ENCODE peak calls at places on chromosomes 11 and 22, in five cellular contexts. One of them, this sample, is unnamed.

GRCh38 chr11:71238285-71238875 is 14.0 kb downstream of the SHANK2 start:
- DNase-seq in HepG2: no peak
- DNase-seq in K562: no peak
- DNase-seq in IMR-90: no peak
- DNase-seq in SK-N-SH: no peak
- DNase-seq in this sample: no peak

GRCh38 chr22:36017661-36018091 is 10.9 kb downstream of the RBFOX2 start:
- DNase-seq in HepG2: no peak
- DNase-seq in K562: no peak
- DNase-seq in IMR-90: no peak
- DNase-seq in SK-N-SH: peak; percentile 68
- DNase-seq in this sample: peak; percentile 68

GRCh38 chr11:18757742-18758294 is 31.8 kb upstream of the IGSF22 start:
- DNase-seq in IMR-90: peak; percentile 67
- DNase-seq in SK-N-SH: no peak
- DNase-seq in HepG2: no peak
- DNase-seq in K562: no peak
- DNase-seq in this sample: no peak

GRCh38 chr22:45096256-45096907 is 67.3 kb upstream of the NUP50 start:
- DNase-seq in HepG2: peak; percentile 37
- DNase-seq in IMR-90: peak; percentile 58
- DNase-seq in K562: peak; percentile 54
- DNase-seq in SK-N-SH: peak; percentile 87
- DNase-seq in this sample: no peak

GRCh38 chr11:109877043-109877442 is 216.1 kb upstream of the ZC3H12C start:
- DNase-seq in IMR-90: no peak
- DNase-seq in K562: no peak
- DNase-seq in HepG2: no peak
- DNase-seq in SK-N-SH: peak; percentile 7
- DNase-seq in this sample: no peak

GRCh38 chr11:10498426-10499250 is 42.3 kb downstream of the RNF141 start:
- DNase-seq in HepG2: no peak
- DNase-seq in SK-N-SH: no peak
- DNase-seq in K562: no peak
- DNase-seq in IMR-90: no peak
- DNase-seq in this sample: no peak

GRCh38 chr22:45083659-45084305 is 74.0 kb upstream of the PHF21B start:
- DNase-seq in SK-N-SH: no peak
- DNase-seq in HepG2: no peak
- DNase-seq in IMR-90: peak; percentile 81
- DNase-seq in K562: no peak
- DNase-seq in this sample: no peak

GRCh38 chr11:67117667-67118058 is 1.4 kb upstream of the KDM2A start:
- DNase-seq in IMR-90: no peak
- DNase-seq in HepG2: no peak
- DNase-seq in SK-N-SH: no peak
- DNase-seq in K562: no peak
- DNase-seq in this sample: no peak

DNA sequence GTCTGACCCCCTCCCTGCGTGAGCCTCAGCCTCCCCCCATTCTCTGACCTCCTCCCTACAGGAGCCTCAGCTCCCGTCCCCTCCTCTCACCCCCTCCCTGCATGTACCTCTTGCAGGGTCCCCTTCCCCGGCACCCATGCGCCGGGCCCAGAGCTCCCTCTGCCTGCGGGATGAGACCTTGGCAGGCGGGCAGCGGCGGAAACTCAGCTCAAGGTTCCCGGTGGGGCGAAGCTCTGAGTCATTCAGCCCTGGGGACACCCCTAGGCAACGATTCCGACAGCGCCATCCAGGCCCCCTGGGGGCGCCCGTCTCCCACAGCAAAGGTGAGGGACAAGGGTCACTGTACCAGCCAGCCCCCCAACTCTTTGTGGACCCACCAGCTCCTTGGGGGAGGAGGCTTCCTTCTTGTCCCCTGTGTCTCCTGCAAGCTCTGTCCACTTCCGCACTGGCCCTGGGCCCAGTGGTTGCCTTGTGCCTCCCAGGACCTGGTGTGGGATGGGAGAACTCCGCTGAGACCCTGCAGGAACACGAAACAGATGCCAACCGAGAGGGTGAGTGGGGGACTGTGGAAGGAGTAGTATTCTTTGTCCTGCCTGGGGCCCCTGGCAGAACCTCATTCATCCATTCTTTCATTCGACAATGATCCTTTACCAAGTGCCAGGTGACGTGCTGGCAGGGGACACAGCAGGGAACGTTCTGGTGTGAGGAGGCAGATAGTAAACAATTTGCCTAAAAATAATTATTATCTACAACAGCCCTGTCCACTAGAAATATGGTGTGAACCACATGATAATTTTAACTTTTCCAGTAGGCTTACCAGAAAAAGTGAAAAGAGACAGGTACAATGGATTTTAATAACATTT is 3.7 kb upstream of the RPS6KA4 start:
- DNase-seq in HepG2: peak; percentile 79
- DNase-seq in K562: peak; percentile 92
- DNase-seq in SK-N-SH: peak; percentile 89
- DNase-seq in IMR-90: peak; percentile 77
- DNase-seq in this sample: no peak
- TF ChIP-seq MXI1 in HepG2: peak; percentile 62
- TF ChIP-seq MXI1 in K562: no peak
- TF ChIP-seq MXI1 in SK-N-SH: no peak
- TF ChIP-seq MXI1 in IMR-90: no peak
- TF ChIP-seq MXI1 in this sample: peak; percentile 10

GRCh38 chr11:107928767-107929507 is 689 bp downstream of the RAB39A start:
- DNase-seq in K562: no peak
- DNase-seq in IMR-90: no peak
- DNase-seq in SK-N-SH: peak; percentile 45
- DNase-seq in HepG2: no peak
- DNase-seq in this sample: no peak
- TF ChIP-seq MXI1 in K562: no peak
- TF ChIP-seq MXI1 in IMR-90: no peak
- TF ChIP-seq MXI1 in SK-N-SH: no peak
- TF ChIP-seq MXI1 in HepG2: no peak
- TF ChIP-seq MXI1 in this sample: no peak

GRCh38 chr11:93936416-93936815 is 84.7 kb upstream of the HEPHL1 start:
- DNase-seq in IMR-90: no peak
- DNase-seq in HepG2: no peak
- DNase-seq in SK-N-SH: peak; percentile 70
- DNase-seq in K562: no peak
- DNase-seq in this sample: no peak
- TF ChIP-seq MXI1 in IMR-90: no peak
- TF ChIP-seq MXI1 in HepG2: no peak
- TF ChIP-seq MXI1 in SK-N-SH: peak; percentile 65
- TF ChIP-seq MXI1 in K562: no peak
- TF ChIP-seq MXI1 in this sample: no peak

GRCh38 chr11:86068138-86068861 is 584 bp downstream of the PICALM start:
- DNase-seq in IMR-90: no peak
- DNase-seq in K562: peak; percentile 45
- DNase-seq in SK-N-SH: peak; percentile 42
- DNase-seq in HepG2: peak; percentile 6
- DNase-seq in this sample: no peak

GRCh38 chr11:86070435-86071056 is 1.7 kb upstream of the PICALM start:
- DNase-seq in IMR-90: no peak
- DNase-seq in K562: no peak
- DNase-seq in SK-N-SH: no peak
- DNase-seq in HepG2: no peak
- DNase-seq in this sample: no peak

GRCh38 chr11:86068951-86069407 is at the start of gene PICALM:
- DNase-seq in HepG2: peak; percentile 96
- DNase-seq in IMR-90: peak; percentile 99
- DNase-seq in K562: peak; percentile 95
- DNase-seq in SK-N-SH: peak; percentile 97
- DNase-seq in this sample: peak; percentile 97

GRCh38 chr11:86067230-86068137 is 1.4 kb downstream of the PICALM start:
- DNase-seq in SK-N-SH: no peak
- DNase-seq in IMR-90: no peak
- DNase-seq in HepG2: peak; percentile 83
- DNase-seq in K562: peak; percentile 18
- DNase-seq in this sample: no peak

DNA sequence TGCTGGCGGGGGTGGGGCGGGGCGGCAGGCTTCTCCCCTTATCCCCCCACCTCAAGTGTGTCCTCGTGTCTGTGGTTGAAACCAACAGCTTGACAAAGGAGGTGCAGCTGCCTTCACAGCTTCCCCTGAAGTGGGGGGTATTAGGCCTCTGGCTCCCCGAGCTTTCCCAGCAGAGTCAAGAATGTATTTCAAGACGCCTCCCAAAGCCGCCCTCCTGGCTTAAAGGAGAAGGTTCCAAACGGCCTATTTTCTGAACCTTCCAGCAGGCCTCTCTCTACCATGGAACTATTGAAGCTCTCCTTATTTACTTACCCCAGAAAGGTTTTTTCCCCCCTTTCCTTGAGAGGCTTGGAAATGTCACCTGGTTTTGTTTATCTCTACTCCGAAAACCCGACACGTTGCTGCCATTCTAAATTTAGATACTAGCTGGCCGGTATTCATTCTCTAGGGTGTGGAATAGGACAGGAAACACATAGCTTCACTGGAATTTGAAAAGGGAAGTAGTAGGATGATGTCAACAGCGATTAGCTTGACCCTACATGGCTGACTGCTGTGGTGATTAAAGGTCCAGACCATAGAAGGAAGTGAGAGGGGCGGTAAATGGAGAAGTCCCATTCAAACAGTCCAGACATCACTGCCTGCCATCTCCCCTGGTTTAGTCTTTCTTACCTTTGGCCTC is 663 bp upstream of the PICALM start:
- DNase-seq in HepG2: peak; percentile 76
- DNase-seq in SK-N-SH: peak; percentile 22
- DNase-seq in IMR-90: peak; percentile 97
- DNase-seq in K562: peak; percentile 18
- DNase-seq in this sample: peak; percentile 62
- TF ChIP-seq MXI1 in HepG2: no peak
- TF ChIP-seq MXI1 in SK-N-SH: no peak
- TF ChIP-seq MXI1 in IMR-90: peak; percentile 25
- TF ChIP-seq MXI1 in K562: no peak
- TF ChIP-seq MXI1 in this sample: peak; percentile 61

GRCh38 chr11:68524681-68525080 is 64.1 kb downstream of the PPP6R3 start:
- DNase-seq in IMR-90: no peak
- DNase-seq in SK-N-SH: peak; percentile 21
- DNase-seq in HepG2: no peak
- DNase-seq in K562: no peak
- DNase-seq in this sample: no peak
- TF ChIP-seq MXI1 in IMR-90: no peak
- TF ChIP-seq MXI1 in SK-N-SH: peak; percentile 62
- TF ChIP-seq MXI1 in HepG2: no peak
- TF ChIP-seq MXI1 in K562: no peak
- TF ChIP-seq MXI1 in this sample: no peak

GRCh38 chr11:7903940-7904339 is 27.1 kb downstream of the OR10A6 start:
- DNase-seq in K562: no peak
- DNase-seq in SK-N-SH: no peak
- DNase-seq in HepG2: no peak
- DNase-seq in IMR-90: no peak
- DNase-seq in this sample: no peak
- TF ChIP-seq MXI1 in K562: no peak
- TF ChIP-seq MXI1 in SK-N-SH: no peak
- TF ChIP-seq MXI1 in HepG2: no peak
- TF ChIP-seq MXI1 in IMR-90: no peak
- TF ChIP-seq MXI1 in this sample: no peak

GRCh38 chr11:12163181-12163841 is 52.9 kb downstream of the MICAL2 start:
- DNase-seq in K562: no peak
- DNase-seq in SK-N-SH: no peak
- DNase-seq in HepG2: peak; percentile 40
- DNase-seq in IMR-90: peak; percentile 82
- DNase-seq in this sample: no peak
- TF ChIP-seq MXI1 in K562: no peak
- TF ChIP-seq MXI1 in SK-N-SH: no peak
- TF ChIP-seq MXI1 in HepG2: no peak
- TF ChIP-seq MXI1 in IMR-90: no peak
- TF ChIP-seq MXI1 in this sample: no peak

GRCh38 chr22:16601437-16602223 is 9.0 kb upstream of the CCT8L2 start:
- DNase-seq in K562: peak; percentile 95
- DNase-seq in HepG2: no peak
- DNase-seq in IMR-90: no peak
- DNase-seq in SK-N-SH: no peak
- DNase-seq in this sample: no peak
- TF ChIP-seq MXI1 in K562: no peak
- TF ChIP-seq MXI1 in HepG2: no peak
- TF ChIP-seq MXI1 in IMR-90: no peak
- TF ChIP-seq MXI1 in SK-N-SH: no peak
- TF ChIP-seq MXI1 in this sample: no peak

DNA sequence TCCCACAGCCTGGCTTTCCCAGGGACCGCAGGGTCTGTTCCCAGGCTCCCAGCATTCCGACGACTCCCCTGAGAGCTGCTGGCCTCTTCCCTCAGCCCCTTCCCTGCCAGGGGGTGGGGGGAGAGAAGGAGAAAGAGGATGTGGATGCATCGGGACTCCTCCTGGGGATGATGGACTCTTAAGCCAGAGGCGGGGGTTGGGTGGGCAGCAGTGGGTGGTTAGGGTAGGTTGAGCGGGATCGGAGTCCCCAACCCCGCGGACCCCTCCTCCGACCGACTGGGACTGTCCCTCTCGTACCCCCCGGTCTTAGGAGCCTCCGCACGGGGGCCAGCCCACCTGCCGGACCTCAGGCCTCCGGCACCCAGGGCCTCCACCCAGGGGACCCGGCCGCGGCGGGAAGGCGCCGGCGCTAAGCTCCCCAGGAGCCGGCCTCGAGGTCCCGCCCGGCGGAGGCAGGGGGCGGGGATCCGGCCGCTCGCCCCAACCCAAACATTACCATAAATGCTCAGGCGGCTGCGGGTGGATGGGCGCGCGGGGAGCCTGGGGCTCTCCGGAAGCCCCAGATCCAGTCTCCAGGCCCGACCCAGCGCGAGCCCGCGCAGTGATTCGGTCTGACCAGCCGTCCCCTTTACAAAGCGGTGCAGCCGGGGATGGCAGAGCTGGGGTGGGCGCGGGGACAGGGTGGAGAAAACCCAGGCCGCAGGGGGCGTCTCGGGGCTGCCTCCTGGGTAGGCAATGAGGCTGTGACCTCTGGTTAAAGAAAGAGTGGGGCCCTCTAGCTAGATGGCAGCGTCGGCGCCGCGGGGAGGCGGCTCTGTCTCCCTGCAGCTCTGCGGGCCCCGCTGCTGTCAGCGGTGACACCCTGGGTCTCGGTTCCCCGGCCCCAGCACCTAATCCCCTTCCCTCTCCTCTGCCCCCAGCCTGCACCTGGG is 3.9 kb upstream of the MCAM start:
- DNase-seq in HepG2: no peak
- DNase-seq in SK-N-SH: no peak
- DNase-seq in IMR-90: peak; percentile 65
- DNase-seq in K562: peak; percentile 83
- DNase-seq in this sample: no peak
- TF ChIP-seq MXI1 in HepG2: no peak
- TF ChIP-seq MXI1 in SK-N-SH: no peak
- TF ChIP-seq MXI1 in IMR-90: no peak
- TF ChIP-seq MXI1 in K562: no peak
- TF ChIP-seq MXI1 in this sample: no peak